ENCODE peak calls at places on chromosome 22, in ten cellular contexts. L is IMR-90; Q is left ventricle myocardium inferior; G is CD8-positive, alpha-beta T cell; V is osteoblast; P is kidney; H is mammary epithelial cell; D is GM23248; T is pancreas; W is lower lobe of right lung. I is an unnamed sample.

GRCh38 chr22:17513612-17514011 is 49.7 kb upstream of the SLC25A18 start:
- DNase-seq in L (no peak), Q (no peak), G (no peak), V (no peak), P (no peak), H (no peak), D (no peak), T (no peak), W (no peak), I (no peak)

GRCh38 chr22:44088976-44089570 is 65.0 kb downstream of the PARVB start:
- DNase-seq in L (peak), Q (peak), G (no peak), V (peak), P (peak), H (peak), D (peak), T (no peak), W (no peak), I (no peak)

GRCh38 chr22:24503137-24503850 is 8.2 kb downstream of the UPB1 start:
- DNase-seq in L (peak), Q (peak), G (peak), V (peak), P (peak), H (peak), D (peak), T (peak), W (peak), I (peak)

GRCh38 chr22:28146401-28147304 is 227.6 kb upstream of the PITPNB start:
- DNase-seq in L (no peak), Q (no peak), G (no peak), V (no peak), P (no peak), H (no peak), D (peak), T (no peak), W (no peak), I (no peak)

GRCh38 chr22:37746366-37747089 is 49.7 kb downstream of the TRIOBP start:
- DNase-seq in L (no peak), Q (peak), G (no peak), V (no peak), P (no peak), H (peak), D (peak), T (peak), W (peak), I (no peak)

GRCh38 chr22:44395116-44396005 is 82.6 kb upstream of the SHISAL1 start:
- DNase-seq in L (no peak), Q (peak), G (no peak), V (peak), P (peak), H (no peak), D (no peak), T (no peak), W (peak), I (peak)

GRCh38 chr22:24322522-24322921 is 51.9 kb downstream of the SPECC1L start:
- DNase-seq in L (no peak), Q (no peak), G (no peak), V (no peak), P (no peak), H (no peak), D (peak), T (no peak), W (no peak), I (no peak)

GRCh38 chr22:26725012-26725676 is 67.8 kb downstream of the MIAT start:
- DNase-seq in L (no peak), Q (no peak), G (no peak), V (no peak), P (no peak), H (no peak), D (peak), T (no peak), W (no peak), I (no peak)

GRCh38 chr22:47618180-47618579 is 855.7 kb downstream of the TBC1D22A start:
- DNase-seq in L (no peak), Q (no peak), G (no peak), V (peak), P (no peak), H (no peak), D (no peak), T (no peak), W (no peak), I (no peak)

GRCh38 chr22:26172389-26172990 is 3.2 kb downstream of the SEZ6L start:
- DNase-seq in L (peak), Q (no peak), G (no peak), V (peak), P (no peak), H (peak), D (peak), T (peak), W (no peak), I (no peak)

GRCh38 chr22:43142881-43143562 is at the start of gene MCAT:
- DNase-seq in L (peak), Q (peak), G (peak), V (peak), P (peak), H (peak), D (peak), T (peak), W (peak), I (peak)

GRCh38 chr22:42791721-42792452 is 65.2 kb downstream of the ARFGAP3 start:
- DNase-seq in L (no peak), Q (peak), G (no peak), V (no peak), P (peak), H (no peak), D (peak), T (no peak), W (no peak), I (peak)

GRCh38 chr22:49087716-49088660 is 739.7 kb downstream of the BRD1 start:
- DNase-seq in L (no peak), Q (no peak), G (no peak), V (peak), P (peak), H (no peak), D (no peak), T (no peak), W (no peak), I (no peak)

GRCh38 chr22:24391836-24392217 is 35.6 kb upstream of the ADORA2A start:
- DNase-seq in L (peak), Q (no peak), G (no peak), V (peak), P (no peak), H (no peak), D (peak), T (no peak), W (no peak), I (no peak)

GRCh38 chr22:25386538-25386884 is 167.1 kb downstream of the CRYBB2 start:
- DNase-seq in L (no peak), Q (no peak), G (no peak), V (peak), P (no peak), H (no peak), D (no peak), T (no peak), W (no peak), I (no peak)

GRCh38 chr22:23681026-23681809 is 9.6 kb upstream of the RGL4 start:
- DNase-seq in L (no peak), Q (no peak), G (no peak), V (no peak), P (no peak), H (no peak), D (no peak), T (no peak), W (no peak), I (peak)

GRCh38 chr22:31898911-31899310 is 45.4 kb upstream of the YWHAH start:
- DNase-seq in L (no peak), Q (no peak), G (no peak), V (no peak), P (no peak), H (no peak), D (no peak), T (no peak), W (no peak), I (peak)

GRCh38 chr22:37416806-37417205 is 10.5 kb downstream of the ELFN2 start:
- DNase-seq in L (no peak), Q (no peak), G (peak), V (no peak), P (peak), H (no peak), D (no peak), T (no peak), W (no peak), I (no peak)

GRCh38 chr22:27283714-27284113 is 517.8 kb downstream of the MN1 start:
- DNase-seq in L (peak), Q (no peak), G (no peak), V (no peak), P (no peak), H (no peak), D (no peak), T (no peak), W (no peak), I (no peak)

GRCh38 chr22:47393191-47393590 is 630.7 kb downstream of the TBC1D22A start:
- DNase-seq in L (no peak), Q (no peak), G (no peak), V (peak), P (peak), H (no peak), D (no peak), T (no peak), W (no peak), I (peak)

GRCh38 chr22:49670610-49671330 is 156.9 kb downstream of the BRD1 start:
- DNase-seq in L (no peak), Q (no peak), G (peak), V (peak), P (peak), H (no peak), D (no peak), T (no peak), W (peak), I (peak)

GRCh38 chr22:44266811-44267760 is 45.7 kb downstream of the SHISAL1 start:
- DNase-seq in L (no peak), Q (no peak), G (no peak), V (peak), P (peak), H (no peak), D (no peak), T (no peak), W (peak), I (peak)

GRCh38 chr22:24994070-24994763 is 41.7 kb downstream of the KIAA1671 start:
- DNase-seq in L (no peak), Q (no peak), G (no peak), V (peak), P (no peak), H (peak), D (peak), T (no peak), W (no peak), I (no peak)

GRCh38 chr22:23579280-23579679 is 810 bp downstream of the IGLL1 start:
- DNase-seq in L (no peak), Q (no peak), G (no peak), V (peak), P (no peak), H (no peak), D (no peak), T (no peak), W (no peak), I (no peak)

DNA sequence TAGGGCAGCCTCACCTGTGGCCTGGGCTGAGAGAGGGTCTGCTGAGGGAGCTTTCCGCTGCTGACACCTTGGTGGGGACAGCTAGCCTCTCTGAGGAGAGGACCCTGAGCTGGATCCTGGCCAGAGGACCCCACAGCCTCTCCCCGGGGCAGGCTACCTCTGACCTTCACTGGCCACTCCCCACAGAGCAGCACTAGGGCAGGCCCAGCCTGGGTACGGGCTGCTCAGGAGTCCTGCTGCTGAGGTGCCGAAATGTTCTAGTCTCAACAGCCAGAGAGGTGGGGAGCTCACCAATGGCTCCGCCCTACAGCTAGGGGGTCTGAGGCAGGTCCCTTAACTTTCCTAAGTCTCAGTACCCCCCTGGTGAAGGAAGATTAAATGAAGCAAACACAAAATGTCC is 47.5 kb downstream of the SGSM3 start:
- DNase-seq in L (no peak), Q (peak), G (no peak), V (peak), P (no peak), H (no peak), D (no peak), T (no peak), W (no peak), I (no peak)
- H3K27ac ChIP-seq in L (no peak), Q (no peak), G (no peak), V (no peak), P (no peak), H (no peak), D (no peak), T (no peak), W (no peak), I (no peak)

GRCh38 chr22:22235564-22235963 is 9.0 kb upstream of the VPREB1 start:
- DNase-seq in L (no peak), Q (no peak), G (peak), V (no peak), P (no peak), H (peak), D (peak), T (no peak), W (no peak), I (no peak)
- H3K4me3 ChIP-seq in L (no peak), Q (no peak), G (no peak), V (no peak), P (no peak), H (no peak), D (no peak), T (no peak), W (no peak), I (no peak)

DNA sequence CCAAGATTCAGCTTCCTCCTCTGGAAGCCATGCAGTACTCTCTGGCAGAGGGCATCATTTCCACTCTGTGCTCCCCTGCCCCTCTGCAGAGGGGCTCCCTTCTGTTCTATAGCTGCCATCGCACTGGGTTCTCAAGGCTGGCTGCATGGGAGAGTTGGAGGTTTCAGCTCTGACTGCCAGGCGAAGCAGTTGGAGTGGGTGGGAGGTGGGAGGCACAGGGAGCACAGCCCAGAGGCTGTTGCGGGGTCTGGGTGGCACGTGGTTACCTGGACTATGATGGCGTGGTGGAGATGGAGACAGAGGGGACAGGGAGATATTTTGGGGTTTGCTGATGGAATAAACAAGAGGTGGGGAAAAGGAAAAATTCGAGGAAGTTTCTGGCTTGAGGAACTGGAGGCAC is 4.8 kb downstream of the PMM1 start:
- DNase-seq in L (no peak), Q (no peak), G (no peak), V (peak), P (no peak), H (no peak), D (no peak), T (no peak), W (no peak), I (no peak)
- H3K27ac ChIP-seq in L (no peak), Q (no peak), G (no peak), V (no peak), P (no peak), H (no peak), D (no peak), T (no peak), W (no peak), I (no peak)

GRCh38 chr22:36331912-36332622 is 55.7 kb downstream of the MYH9 start:
- DNase-seq in L (peak), Q (peak), G (peak), V (peak), P (peak), H (no peak), D (peak), T (no peak), W (peak), I (peak)
- H3K4me3 ChIP-seq in L (no peak), Q (peak), G (peak), V (no peak), P (no peak), H (no peak), D (peak), T (no peak), W (peak), I (no peak)

DNA sequence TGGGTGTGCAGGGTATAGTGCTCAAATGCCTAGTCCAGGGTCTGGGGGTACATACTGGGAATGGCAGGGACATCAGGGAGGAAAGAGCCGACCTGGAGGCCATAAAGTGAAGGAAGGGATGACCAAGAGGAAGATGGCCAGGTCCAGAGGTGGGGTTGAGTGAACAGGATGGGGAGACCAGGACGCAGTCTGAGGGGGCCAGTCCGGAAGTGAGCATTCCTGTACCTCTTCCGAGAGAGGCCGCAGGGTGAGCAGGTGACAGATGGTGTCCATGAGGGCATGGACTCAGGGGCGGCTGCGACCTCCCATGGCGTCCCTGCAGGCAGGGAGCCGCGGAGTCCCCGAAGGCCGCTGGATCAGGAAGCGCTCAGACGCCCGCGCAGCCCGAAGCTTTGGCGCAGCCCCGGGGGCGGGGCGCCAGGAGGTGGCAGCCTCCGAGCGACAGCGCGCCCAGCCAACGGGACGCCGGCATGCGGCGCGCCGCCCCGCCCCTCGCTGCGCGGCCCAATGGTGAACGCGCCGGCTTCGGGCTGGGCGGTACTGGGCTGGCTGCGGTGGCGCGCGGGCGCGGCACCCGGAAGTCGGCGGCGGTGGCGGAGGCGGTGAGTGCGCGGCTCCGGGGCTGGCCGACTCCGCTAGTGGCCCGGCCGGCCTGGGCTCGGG is at the start of gene TANGO2:
- DNase-seq in L (peak), Q (peak), G (peak), V (peak), P (peak), H (peak), D (peak), T (peak), W (peak), I (peak)
- H3K27ac ChIP-seq in L (peak), Q (peak), G (peak), V (peak), P (peak), H (peak), D (peak), T (peak), W (peak), I (no peak)

GRCh38 chr22:29846290-29846689 is 8.2 kb upstream of the ASCC2 start:
- DNase-seq in L (no peak), Q (no peak), G (no peak), V (no peak), P (no peak), H (no peak), D (no peak), T (no peak), W (no peak), I (no peak)

GRCh38 chr22:29842172-29842571 is 4.1 kb upstream of the ASCC2 start:
- DNase-seq in L (no peak), Q (no peak), G (no peak), V (no peak), P (no peak), H (no peak), D (no peak), T (no peak), W (no peak), I (no peak)

GRCh38 chr22:29842740-29843139 is 4.7 kb upstream of the ASCC2 start:
- DNase-seq in L (peak), Q (no peak), G (no peak), V (peak), P (no peak), H (peak), D (peak), T (no peak), W (no peak), I (no peak)

DNA sequence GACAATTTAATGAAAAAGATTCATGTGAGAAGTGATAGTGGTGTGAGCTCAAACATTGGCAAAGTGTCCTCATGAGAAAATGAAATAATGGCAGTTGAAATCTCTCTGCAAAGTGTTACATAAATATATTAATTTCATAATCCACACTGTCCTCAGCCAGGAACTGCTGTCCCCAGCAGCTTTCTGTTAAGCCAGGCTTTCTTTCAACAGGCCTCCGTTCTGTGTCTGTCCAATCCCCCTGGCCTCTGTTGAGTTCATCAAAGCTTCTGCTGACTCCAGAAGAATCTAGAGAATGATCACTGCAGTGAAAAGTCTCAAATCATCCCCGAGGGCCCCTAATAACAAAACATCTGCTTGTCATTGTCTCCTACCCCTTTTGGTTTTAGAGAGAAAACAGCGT is 10.0 kb upstream of the ASCC2 start:
- DNase-seq in L (no peak), Q (no peak), G (no peak), V (no peak), P (no peak), H (no peak), D (no peak), T (no peak), W (no peak), I (no peak)
- H3K4me3 ChIP-seq in L (no peak), Q (no peak), G (no peak), V (no peak), P (no peak), H (no peak), D (no peak), T (no peak), W (no peak), I (no peak)

GRCh38 chr22:46047841-46048595 is 71.1 kb upstream of the WNT7B start:
- DNase-seq in L (no peak), Q (peak), G (no peak), V (peak), P (peak), H (no peak), D (peak), T (no peak), W (peak), I (peak)
- H3K27ac ChIP-seq in L (no peak), Q (peak), G (no peak), V (no peak), P (no peak), H (no peak), D (peak), T (peak), W (peak), I (peak)

DNA sequence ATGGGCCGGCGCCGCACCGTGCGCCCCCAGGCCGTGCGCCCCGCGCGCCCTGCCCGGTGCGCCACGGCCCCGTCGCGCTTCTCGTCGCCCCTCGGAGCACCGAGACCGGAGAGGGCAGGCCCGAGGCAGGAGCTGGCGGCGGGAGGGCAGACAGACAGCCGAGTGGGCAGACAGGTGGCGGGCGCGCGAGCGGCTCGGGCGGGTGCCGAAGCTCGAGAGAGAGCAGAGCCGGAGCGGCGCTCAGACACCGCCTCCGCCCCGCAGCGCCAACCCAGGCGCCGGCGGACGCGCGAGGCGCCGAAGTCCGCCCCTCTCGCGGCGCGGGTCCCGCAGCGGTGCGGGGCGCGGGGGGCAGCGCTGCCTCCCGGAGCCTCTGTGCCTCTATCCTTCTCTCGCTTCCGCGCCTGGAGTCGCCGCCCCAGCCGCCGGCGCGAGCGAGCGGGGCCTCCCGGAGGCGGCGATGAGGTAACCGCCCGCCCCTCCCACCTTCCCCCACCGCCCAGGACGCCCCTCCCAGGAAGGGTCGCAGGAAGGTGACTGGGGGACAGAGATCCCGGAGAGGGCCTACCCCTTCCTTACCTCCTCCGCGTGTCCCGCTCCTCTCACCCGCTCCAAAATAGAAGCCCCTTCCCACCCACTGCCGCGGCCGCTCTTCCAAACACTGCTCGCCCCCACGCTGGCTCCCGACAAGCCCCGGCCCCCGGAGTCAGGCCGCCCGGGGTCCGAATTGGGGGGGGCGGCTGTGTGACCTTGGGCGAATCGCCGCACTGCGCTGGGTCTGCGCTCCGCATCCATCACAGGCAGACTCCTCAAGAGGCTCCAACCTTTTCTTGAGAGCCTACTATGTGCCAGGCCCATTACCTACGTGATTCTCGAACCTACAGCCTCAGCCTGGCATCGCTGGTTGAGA is at the start of gene RASL10A:
- DNase-seq in L (no peak), Q (no peak), G (no peak), V (peak), P (peak), H (peak), D (peak), T (no peak), W (peak), I (peak)
- H3K4me3 ChIP-seq in L (peak), Q (peak), G (no peak), V (no peak), P (no peak), H (no peak), D (peak), T (peak), W (peak), I (peak)